ENCODE peak calls at places on chromosome 21, in nine cellular contexts. Q is CD4-positive, alpha-beta T cell; H is PC-3; M is fibroblast of villous mesenchyme; G is BJ; K is transverse colon; U is nephron progenitor cell; A is kidney; J is cardiac fibroblast. O is an unnamed sample.

GRCh38 chr21:21151231-21151630 is 153.0 kb downstream of the NCAM2 start:
- DNase-seq in Q (no peak), H (no peak), M (no peak), G (no peak), K (no peak), U (no peak), A (no peak), J (no peak), O (no peak)

GRCh38 chr21:15332572-15332971 is 267.8 kb upstream of the NRIP1 start:
- DNase-seq in Q (no peak), H (no peak), M (no peak), G (no peak), K (no peak), U (no peak), A (no peak), J (no peak), O (no peak)

GRCh38 chr21:14646893-14647292 is 100.8 kb upstream of the SAMSN1 start:
- DNase-seq in Q (no peak), H (no peak), M (no peak), G (no peak), K (no peak), U (no peak), A (no peak), J (no peak), O (no peak)

GRCh38 chr21:15978158-15978805 is 248.5 kb downstream of the USP25 start:
- DNase-seq in Q (no peak), H (no peak), M (no peak), G (peak), K (no peak), U (no peak), A (no peak), J (peak), O (no peak)

GRCh38 chr21:16302851-16303282 is 573.1 kb downstream of the USP25 start:
- DNase-seq in Q (no peak), H (no peak), M (peak), G (no peak), K (no peak), U (no peak), A (peak), J (peak), O (no peak)

GRCh38 chr21:35473496-35473895 is 424.4 kb upstream of the RUNX1 start:
- DNase-seq in Q (no peak), H (no peak), M (no peak), G (no peak), K (no peak), U (no peak), A (no peak), J (no peak), O (no peak)

GRCh38 chr21:33698088-33698487 is 55.8 kb downstream of the ITSN1 start:
- DNase-seq in Q (no peak), H (no peak), M (no peak), G (no peak), K (no peak), U (no peak), A (no peak), J (no peak), O (no peak)

GRCh38 chr21:24470852-24471251 is 1136.4 kb downstream of the MRPL39 start:
- DNase-seq in Q (no peak), H (no peak), M (no peak), G (no peak), K (no peak), U (no peak), A (no peak), J (no peak), O (no peak)

GRCh38 chr21:33021150-33021549 is 4.6 kb upstream of the OLIG2 start:
- DNase-seq in Q (no peak), H (no peak), M (no peak), G (no peak), K (no peak), U (no peak), A (no peak), J (no peak), O (no peak)

GRCh38 chr21:29343517-29343916 is 44.8 kb downstream of the BACH1 start:
- DNase-seq in Q (no peak), H (no peak), M (peak), G (peak), K (no peak), U (no peak), A (no peak), J (peak), O (no peak)

GRCh38 chr21:29098156-29098555 is 24.7 kb upstream of the CCT8 start:
- DNase-seq in Q (no peak), H (no peak), M (peak), G (no peak), K (no peak), U (no peak), A (no peak), J (no peak), O (no peak)

GRCh38 chr21:38958940-38959685 is 153.4 kb downstream of the ETS2 start:
- DNase-seq in Q (no peak), H (no peak), M (peak), G (peak), K (peak), U (no peak), A (peak), J (peak), O (no peak)

GRCh38 chr21:29374481-29374880 is 75.8 kb downstream of the BACH1 start:
- DNase-seq in Q (no peak), H (no peak), M (no peak), G (no peak), K (no peak), U (no peak), A (no peak), J (no peak), O (no peak)

GRCh38 chr21:44329086-44329889 is 9.9 kb downstream of the CFAP410 start:
- DNase-seq in Q (no peak), H (no peak), M (no peak), G (no peak), K (no peak), U (peak), A (no peak), J (no peak), O (no peak)

GRCh38 chr21:35827004-35827403 is 233.3 kb downstream of the SETD4 start:
- DNase-seq in Q (no peak), H (peak), M (no peak), G (no peak), K (no peak), U (no peak), A (no peak), J (no peak), O (no peak)

GRCh38 chr21:32298658-32299081 is at the start of gene MRAP:
- DNase-seq in Q (no peak), H (no peak), M (no peak), G (no peak), K (no peak), U (no peak), A (no peak), J (peak), O (no peak)

GRCh38 chr21:34284613-34285160 is 79.1 kb upstream of the KCNE2 start:
- DNase-seq in Q (no peak), H (no peak), M (no peak), G (no peak), K (no peak), U (no peak), A (no peak), J (no peak), O (no peak)

GRCh38 chr21:43315244-43316137 is 111.4 kb downstream of the SIK1 start:
- DNase-seq in Q (no peak), H (no peak), M (peak), G (no peak), K (no peak), U (no peak), A (peak), J (no peak), O (no peak)
- TF ChIP-seq CTCF in Q (no peak), H (peak), M (peak), G (peak), K (no peak), U (no peak), A (peak), J (no peak), O (peak)

GRCh38 chr21:37119421-37120218 is 46.6 kb downstream of the TTC3 start:
- DNase-seq in Q (no peak), H (no peak), M (no peak), G (no peak), K (no peak), U (peak), A (no peak), J (no peak), O (no peak)
- TF ChIP-seq CTCF in Q (no peak), H (no peak), M (peak), G (no peak), K (no peak), U (peak), A (no peak), J (no peak), O (no peak)

GRCh38 chr21:37088196-37088595 is 15.1 kb downstream of the TTC3 start:
- DNase-seq in Q (no peak), H (no peak), M (peak), G (no peak), K (no peak), U (no peak), A (no peak), J (peak), O (no peak)

GRCh38 chr21:37082856-37083611 is 10.0 kb downstream of the TTC3 start:
- DNase-seq in Q (no peak), H (no peak), M (no peak), G (no peak), K (no peak), U (no peak), A (no peak), J (no peak), O (no peak)

GRCh38 chr21:37082375-37082774 is 9.3 kb downstream of the TTC3 start:
- DNase-seq in Q (no peak), H (no peak), M (no peak), G (no peak), K (no peak), U (no peak), A (no peak), J (no peak), O (no peak)

GRCh38 chr21:37085726-37086125 is 12.7 kb downstream of the TTC3 start:
- DNase-seq in Q (no peak), H (no peak), M (no peak), G (no peak), K (no peak), U (no peak), A (no peak), J (no peak), O (no peak)

GRCh38 chr21:37087188-37087587 is 14.1 kb downstream of the TTC3 start:
- DNase-seq in Q (no peak), H (peak), M (peak), G (peak), K (no peak), U (no peak), A (no peak), J (peak), O (no peak)
- TF ChIP-seq CTCF in Q (no peak), H (peak), M (peak), G (peak), K (peak), U (no peak), A (peak), J (peak), O (no peak)

GRCh38 chr21:45641480-45642035 is 2.0 kb upstream of the PCBP3 start:
- DNase-seq in Q (peak), H (no peak), M (no peak), G (no peak), K (no peak), U (no peak), A (no peak), J (no peak), O (no peak)

GRCh38 chr21:45642122-45642813 is 1.3 kb upstream of the PCBP3 start:
- DNase-seq in Q (peak), H (no peak), M (no peak), G (no peak), K (no peak), U (peak), A (peak), J (peak), O (no peak)

GRCh38 chr21:45640001-45640887 is 3.3 kb upstream of the PCBP3 start:
- DNase-seq in Q (no peak), H (no peak), M (no peak), G (no peak), K (no peak), U (no peak), A (no peak), J (no peak), O (no peak)

GRCh38 chr21:45639206-45640000 is 4.1 kb upstream of the PCBP3 start:
- DNase-seq in Q (no peak), H (peak), M (no peak), G (no peak), K (no peak), U (no peak), A (peak), J (no peak), O (no peak)

DNA sequence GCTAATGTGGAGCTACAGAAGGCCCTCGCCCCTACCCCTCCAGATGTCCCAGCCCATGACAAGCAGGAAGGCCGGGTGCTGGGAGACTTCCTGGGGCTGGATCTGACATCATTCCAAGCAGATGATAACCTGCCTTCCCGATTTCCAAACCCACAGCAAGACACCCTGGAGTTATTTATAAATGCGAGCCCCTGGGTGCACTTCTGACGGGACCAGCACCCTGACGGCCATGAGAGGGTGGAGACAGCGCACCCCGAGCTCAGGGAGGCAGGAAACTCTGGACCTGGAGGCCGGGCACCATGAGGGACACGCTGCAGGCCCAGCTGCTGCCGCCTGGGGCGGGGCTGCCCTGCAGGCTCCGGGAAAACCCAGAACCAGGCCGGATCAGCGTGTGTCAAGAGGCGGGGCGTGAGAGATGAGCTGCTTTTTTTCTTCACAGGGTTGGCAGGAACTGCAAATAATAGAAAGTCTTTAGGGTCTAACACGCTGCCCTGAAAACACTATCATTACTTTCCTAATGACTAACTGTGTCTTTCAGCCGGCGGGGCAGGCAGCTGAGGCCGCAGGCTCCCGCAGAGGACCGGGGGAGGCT is 2.5 kb upstream of the PCBP3 start:
- DNase-seq in Q (peak), H (peak), M (peak), G (no peak), K (peak), U (no peak), A (peak), J (peak), O (no peak)
- TF ChIP-seq CTCF in Q (no peak), H (no peak), M (peak), G (peak), K (no peak), U (no peak), A (no peak), J (peak), O (no peak)

GRCh38 chr21:26965567-26966359 is 1.1 kb downstream of the ADAMTS5 start:
- DNase-seq in Q (no peak), H (no peak), M (peak), G (no peak), K (peak), U (peak), A (peak), J (peak), O (no peak)
- TF ChIP-seq CTCF in Q (no peak), H (no peak), M (peak), G (peak), K (peak), U (peak), A (peak), J (no peak), O (no peak)

GRCh38 chr21:42276526-42277154 is 38.6 kb downstream of the TFF3 start:
- DNase-seq in Q (no peak), H (peak), M (no peak), G (no peak), K (no peak), U (no peak), A (peak), J (no peak), O (no peak)
- TF ChIP-seq CTCF in Q (no peak), H (peak), M (no peak), G (no peak), K (no peak), U (no peak), A (no peak), J (no peak), O (no peak)

GRCh38 chr21:18498428-18498827 is 94.8 kb upstream of the TMPRSS15 start:
- DNase-seq in Q (no peak), H (no peak), M (no peak), G (no peak), K (no peak), U (no peak), A (no peak), J (no peak), O (no peak)

GRCh38 chr21:18495553-18495952 is 92.0 kb upstream of the TMPRSS15 start:
- DNase-seq in Q (no peak), H (no peak), M (no peak), G (no peak), K (no peak), U (no peak), A (no peak), J (no peak), O (no peak)

DNA sequence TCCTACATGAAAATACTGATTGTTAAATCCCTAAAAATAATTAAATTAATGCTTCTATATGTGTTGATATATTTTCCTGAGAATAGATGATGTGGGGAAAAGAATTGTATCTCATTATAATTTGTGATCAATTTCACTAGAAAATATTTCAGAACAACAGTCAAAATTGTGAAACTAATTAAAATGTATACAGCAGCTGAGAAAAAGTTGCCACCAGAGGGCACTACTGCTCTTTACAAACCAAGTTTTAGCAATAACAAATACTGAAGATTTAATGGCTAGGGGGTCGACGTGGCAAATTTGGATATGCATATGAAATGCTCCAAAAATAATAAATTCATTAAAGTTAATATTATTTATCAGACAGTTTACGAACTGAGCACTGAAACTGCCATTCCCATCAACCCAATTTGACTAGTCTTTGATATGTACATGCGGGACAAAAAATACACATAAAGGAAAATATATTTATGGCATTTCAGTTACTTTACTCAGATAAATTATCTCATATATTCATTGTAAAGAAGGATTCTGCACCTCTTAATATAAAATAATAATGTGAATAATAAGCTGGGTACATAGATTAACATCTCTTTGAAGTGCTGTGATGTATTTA is 96.3 kb upstream of the TMPRSS15 start:
- DNase-seq in Q (no peak), H (peak), M (peak), G (no peak), K (peak), U (peak), A (no peak), J (peak), O (no peak)
- TF ChIP-seq CTCF in Q (peak), H (peak), M (peak), G (peak), K (peak), U (peak), A (peak), J (peak), O (peak)

O was measured in natural killer cell.